ENCODE peak calls at places on chromosome 22, in eight cellular contexts. O, U, H, T, B, X, S and R are unnamed samples.

GRCh38 chr22:49824185-49824925 is 3.3 kb downstream of the BRD1 start:
- DNase-seq in S (no peak), U (no peak), T (no peak), X (no peak), H (no peak), B (no peak), O (no peak), R (no peak)

GRCh38 chr22:48751539-48752437 is 1075.9 kb downstream of the BRD1 start:
- DNase-seq in X (peak; percentile 42), H (no peak), O (no peak), U (no peak), S (no peak), B (no peak), T (no peak), R (no peak)

GRCh38 chr22:49345896-49346295 is 481.8 kb downstream of the BRD1 start:
- DNase-seq in S (no peak), T (no peak), B (no peak), X (no peak), U (no peak), O (no peak), H (no peak), R (no peak)

GRCh38 chr22:40310081-40310770 is 36.1 kb upstream of the ADSL start:
- DNase-seq in H (peak; percentile 84), S (no peak), O (no peak), T (no peak), B (no peak), U (no peak), X (peak; percentile 76), R (no peak)

GRCh38 chr22:29883831-29884139 is 811 bp downstream of the MTMR3 start:
- DNase-seq in U (no peak), B (no peak), T (peak; percentile 27), S (no peak), H (no peak), O (no peak), X (no peak), R (no peak)

GRCh38 chr22:39110631-39111561 is 13.9 kb downstream of the APOBEC3H start:
- DNase-seq in O (no peak), X (no peak), B (no peak), H (no peak), S (peak; percentile 93), U (no peak), T (peak; percentile 38), R (no peak)

GRCh38 chr22:36162127-36163034 is 1.8 kb upstream of the APOL3 start:
- DNase-seq in U (no peak), B (no peak), X (no peak), H (no peak), T (peak; percentile 76), O (no peak), S (peak; percentile 48), R (no peak)

GRCh38 chr22:49331223-49331815 is 496.4 kb downstream of the BRD1 start:
- DNase-seq in U (no peak), B (no peak), O (no peak), S (no peak), T (no peak), X (no peak), H (no peak), R (no peak)

GRCh38 chr22:36368359-36368983 is 19.3 kb downstream of the MYH9 start:
- DNase-seq in O (no peak), T (peak; percentile 43), H (peak; percentile 67), S (no peak), U (no peak), B (peak; percentile 76), X (no peak), R (peak; percentile 86)

GRCh38 chr22:30301995-30302809 is 12.9 kb upstream of the CASTOR1 start:
- DNase-seq in B (no peak), H (no peak), O (peak; percentile 52), T (peak; percentile 24), X (peak; percentile 81), S (peak; percentile 67), U (no peak), R (no peak)

GRCh38 chr22:50160947-50161346 is 9.6 kb upstream of the PANX2 start:
- DNase-seq in B (no peak), H (no peak), S (no peak), O (no peak), X (no peak), U (no peak), T (no peak), R (no peak)

GRCh38 chr22:19449422-19449767 is 1.9 kb upstream of the C22orf39 start:
- DNase-seq in H (no peak), S (no peak), O (no peak), B (no peak), U (no peak), X (no peak), T (no peak), R (no peak)

GRCh38 chr22:19448739-19449421 is 1.4 kb upstream of the C22orf39 start:
- DNase-seq in S (peak; percentile 22), B (no peak), H (no peak), X (no peak), O (no peak), U (no peak), T (peak; percentile 77), R (peak; percentile 10)

GRCh38 chr22:19447388-19448075 is at the start of gene C22orf39:
- DNase-seq in H (peak; percentile 74), S (peak; percentile 95), T (peak; percentile 95), B (peak; percentile 96), X (peak; percentile 96), U (peak; percentile 54), O (peak; percentile 94), R (peak; percentile 96)

GRCh38 chr22:19448076-19448607 is 631 bp upstream of the C22orf39 start:
- DNase-seq in H (no peak), T (peak; percentile 86), U (no peak), S (peak; percentile 90), O (peak; percentile 51), B (peak; percentile 67), X (peak; percentile 72), R (peak; percentile 76)

DNA sequence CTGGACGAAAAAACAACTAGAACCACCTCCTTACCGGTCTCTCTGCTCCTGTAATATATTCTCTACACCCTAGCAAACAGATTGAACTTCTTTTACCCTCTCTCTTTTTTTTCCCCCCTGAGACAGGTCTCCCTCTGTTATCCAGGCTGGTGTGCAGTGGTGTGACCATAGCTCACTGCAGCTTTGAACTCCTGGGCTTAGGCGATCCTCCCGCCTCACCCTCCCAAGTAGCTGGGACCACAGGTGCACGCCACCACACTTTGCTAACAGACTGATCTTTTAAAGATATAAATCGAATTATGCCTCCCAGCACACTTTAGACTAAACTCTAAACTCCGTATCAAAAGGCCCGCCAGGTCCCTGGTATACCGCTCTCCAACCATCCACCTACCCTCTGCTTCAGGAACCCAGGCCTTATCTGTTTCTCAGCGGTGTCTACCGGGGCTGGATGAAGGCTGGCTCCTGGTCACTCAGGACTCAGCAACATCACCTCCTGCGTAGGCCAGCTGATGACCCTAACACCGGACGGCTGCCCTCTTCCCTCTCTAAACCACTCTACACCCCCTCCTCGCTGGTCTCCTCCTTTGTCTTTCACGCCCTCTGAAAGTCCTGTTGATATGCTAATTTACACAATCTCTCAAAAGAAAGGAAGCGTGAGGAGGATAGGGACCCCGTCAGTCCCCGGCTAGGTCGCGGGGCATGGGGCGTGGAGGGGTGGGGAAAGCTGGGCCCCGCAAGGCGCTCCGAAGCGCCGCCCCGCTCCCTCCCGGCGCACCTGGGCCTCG is 716 bp downstream of the C22orf39 start:
- DNase-seq in U (no peak), S (no peak), T (no peak), X (no peak), O (no peak), B (no peak), H (no peak), R (peak; percentile 82)
- H3K4me3 ChIP-seq in U (peak overlapping the region; percentile 74), S (peak overlapping the region; percentile 91), T (peak overlapping the region; percentile 72), X (peak overlapping the region; percentile 73), O (peak overlapping the region; percentile 92), B (peak overlapping the region; percentile 63), H (peak overlapping the region; percentile 72), R (peak overlapping the region; percentile 55)

DNA sequence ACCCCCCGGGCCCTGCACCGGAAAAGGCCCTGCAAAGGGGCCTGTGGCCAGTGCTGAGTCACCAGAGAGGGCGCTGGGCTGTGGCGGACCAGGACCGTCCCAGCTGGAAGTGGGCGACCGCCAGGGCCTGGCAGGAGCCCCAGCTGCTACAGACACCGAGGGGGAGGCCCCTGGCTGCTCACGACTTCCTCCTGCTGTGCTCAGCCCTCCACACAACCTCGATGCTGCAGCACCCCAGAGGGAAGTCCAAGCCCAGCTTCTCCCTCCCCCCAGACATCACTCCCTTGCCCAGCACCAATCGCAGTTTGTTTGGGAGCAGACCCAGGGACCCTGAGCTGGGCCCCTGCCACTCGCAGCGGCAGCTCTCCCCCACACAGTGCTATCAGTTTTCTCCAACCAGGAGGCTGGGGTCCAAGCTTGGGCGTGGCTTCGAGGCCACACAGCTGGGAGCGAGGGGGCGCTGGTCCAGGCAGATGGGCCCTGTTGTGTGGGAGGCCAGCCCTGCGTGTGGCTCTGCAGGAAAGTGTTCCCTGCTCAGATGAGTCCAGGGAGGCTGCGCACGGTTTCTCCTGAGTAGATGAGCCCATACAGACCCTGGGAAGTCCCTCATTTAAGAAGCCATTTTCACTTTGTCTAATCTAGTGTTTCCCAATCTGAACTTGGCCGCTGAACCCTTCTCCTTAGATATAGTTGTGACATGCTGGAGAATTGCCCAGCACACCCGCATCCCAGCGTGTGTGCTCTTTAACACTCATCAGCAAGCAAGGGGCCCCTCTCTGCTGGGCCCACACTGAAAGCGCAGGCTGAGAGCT is 5.6 kb upstream of the SH3BP1 start:
- DNase-seq in T (peak; percentile 90), U (no peak), X (peak; percentile 95), S (peak; percentile 65), H (peak; percentile 66), O (peak; percentile 78), B (peak; percentile 88), R (peak; percentile 33)
- H3K4me3 ChIP-seq in T (peak overlapping the region; percentile 37), U (no peak overlapping the region), X (peak overlapping the region; percentile 0), S (no peak overlapping the region), H (no peak overlapping the region), O (peak overlapping the region; percentile 48), B (no peak overlapping the region), R (no peak overlapping the region)

DNA sequence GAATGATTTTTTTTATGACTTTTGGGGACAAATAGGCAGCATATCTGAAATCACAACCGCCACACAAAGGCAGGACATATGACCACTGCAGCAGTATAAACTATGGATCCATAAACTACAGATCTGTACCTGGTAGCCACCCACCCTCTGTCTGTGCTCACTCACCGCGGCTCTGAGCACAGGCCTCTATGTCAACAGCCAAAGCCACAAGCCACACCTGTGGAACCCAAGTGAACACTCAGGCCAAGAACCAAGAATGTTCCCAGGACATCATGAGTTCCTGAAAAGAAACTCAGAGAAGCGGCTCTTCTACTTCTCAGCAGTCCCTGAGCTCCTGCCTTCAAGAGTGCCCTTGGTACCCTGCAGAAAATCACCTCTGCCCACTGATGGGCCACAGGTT is 22.4 kb downstream of the PISD start:
- DNase-seq in B (no peak), U (no peak), S (no peak), H (no peak), T (peak; percentile 61), O (no peak), X (no peak), R (no peak)
- H3K4me3 ChIP-seq in B (no peak overlapping the region), U (no peak overlapping the region), S (no peak overlapping the region), H (no peak overlapping the region), T (peak overlapping the region; percentile 74), O (no peak overlapping the region), X (no peak overlapping the region), R (no peak overlapping the region)

DNA sequence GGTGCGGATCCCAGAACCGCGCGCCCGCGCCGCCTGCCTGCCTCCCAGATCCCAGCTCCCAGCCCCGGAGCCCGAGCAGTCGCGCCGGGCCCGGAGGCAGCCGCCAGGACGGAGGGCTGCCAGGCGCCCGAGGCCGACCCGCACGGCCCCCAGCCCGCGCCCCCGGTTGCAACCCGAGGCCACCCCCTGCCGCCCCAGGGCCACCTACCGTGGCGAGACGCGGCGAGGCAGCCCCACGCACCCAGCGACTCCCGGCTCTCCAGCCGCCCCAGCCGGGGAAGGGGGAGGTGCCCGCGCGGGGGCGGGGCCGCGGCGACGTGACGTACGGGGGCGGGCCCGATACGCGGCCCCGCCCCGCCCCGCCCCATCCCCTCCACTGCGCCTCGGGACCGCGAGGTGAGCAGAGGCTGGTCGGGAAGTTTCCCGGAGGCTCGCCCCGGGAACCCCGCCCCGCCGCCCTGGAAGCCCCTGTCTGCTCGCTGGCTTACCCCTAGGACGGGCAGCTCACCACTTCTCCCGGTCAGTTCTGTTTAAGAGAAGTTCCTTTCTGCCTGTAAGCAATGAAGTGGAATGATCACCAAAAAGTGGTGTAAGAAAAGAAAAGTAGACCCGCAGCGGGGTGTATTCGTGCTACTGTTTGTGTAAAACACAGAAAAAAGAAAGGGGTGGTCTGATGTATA is at the start of gene TPST2:
- DNase-seq in O (peak; percentile 75), H (no peak), B (peak; percentile 83), X (peak; percentile 86), S (peak; percentile 83), U (no peak), T (peak; percentile 90), R (peak; percentile 50)
- H3K4me3 ChIP-seq in O (peak within 1 kb of the TSS; percentile 95), H (peak within 1 kb of the TSS; percentile 77), B (peak within 1 kb of the TSS; percentile 77), X (peak within 1 kb of the TSS; percentile 71), S (peak within 1 kb of the TSS; percentile 91), U (peak within 1 kb of the TSS; percentile 70), T (peak within 1 kb of the TSS; percentile 85), R (peak within 1 kb of the TSS; percentile 63)